ENCODE peak calls at places on chromosomes 4 and X, in nine cellular contexts. One of them, this sample, is unnamed.

GRCh38 chrX:46840946-46841740 is 4.3 kb downstream of the RP2 start:
- DNase-seq in A549: no peak
- DNase-seq in PC-3: no peak
- DNase-seq in cardiac fibroblast: no peak
- DNase-seq in tibial nerve: no peak
- DNase-seq in choroid plexus epithelial cell: no peak
- DNase-seq in HL-60: no peak
- DNase-seq in bronchial epithelial cell: peak
- DNase-seq in brain microvascular endothelial cell: peak
- DNase-seq in this sample: peak

GRCh38 chr4:182496392-182496791 is 253.2 kb downstream of the TENM3 start:
- DNase-seq in A549: no peak
- DNase-seq in PC-3: no peak
- DNase-seq in cardiac fibroblast: no peak
- DNase-seq in tibial nerve: no peak
- DNase-seq in choroid plexus epithelial cell: no peak
- DNase-seq in HL-60: no peak
- DNase-seq in bronchial epithelial cell: no peak
- DNase-seq in brain microvascular endothelial cell: no peak
- DNase-seq in this sample: no peak

GRCh38 chr4:24527371-24527770 is 57.0 kb downstream of the DHX15 start:
- DNase-seq in A549: no peak
- DNase-seq in PC-3: no peak
- DNase-seq in cardiac fibroblast: no peak
- DNase-seq in tibial nerve: no peak
- DNase-seq in choroid plexus epithelial cell: peak
- DNase-seq in HL-60: no peak
- DNase-seq in bronchial epithelial cell: no peak
- DNase-seq in brain microvascular endothelial cell: no peak
- DNase-seq in this sample: no peak

GRCh38 chr4:157521916-157522315 is 301.4 kb downstream of the GRIA2 start:
- DNase-seq in A549: no peak
- DNase-seq in PC-3: no peak
- DNase-seq in cardiac fibroblast: peak
- DNase-seq in tibial nerve: no peak
- DNase-seq in choroid plexus epithelial cell: peak
- DNase-seq in HL-60: no peak
- DNase-seq in bronchial epithelial cell: peak
- DNase-seq in brain microvascular endothelial cell: peak
- DNase-seq in this sample: peak

GRCh38 chr4:5891563-5892320 is 1.1 kb downstream of the CRMP1 start:
- DNase-seq in A549: no peak
- DNase-seq in PC-3: no peak
- DNase-seq in cardiac fibroblast: no peak
- DNase-seq in tibial nerve: no peak
- DNase-seq in choroid plexus epithelial cell: no peak
- DNase-seq in HL-60: no peak
- DNase-seq in bronchial epithelial cell: no peak
- DNase-seq in brain microvascular endothelial cell: no peak
- DNase-seq in this sample: no peak

GRCh38 chrX:43860646-43861370 is 21.4 kb downstream of the MAOB start:
- DNase-seq in A549: peak
- DNase-seq in PC-3: peak
- DNase-seq in cardiac fibroblast: peak
- DNase-seq in tibial nerve: no peak
- DNase-seq in choroid plexus epithelial cell: peak
- DNase-seq in HL-60: no peak
- DNase-seq in bronchial epithelial cell: peak
- DNase-seq in brain microvascular endothelial cell: peak
- DNase-seq in this sample: peak

GRCh38 chrX:10636337-10636736 is 16.0 kb upstream of the MID1 start:
- DNase-seq in A549: peak
- DNase-seq in PC-3: peak
- DNase-seq in cardiac fibroblast: peak
- DNase-seq in tibial nerve: no peak
- DNase-seq in choroid plexus epithelial cell: peak
- DNase-seq in HL-60: no peak
- DNase-seq in bronchial epithelial cell: no peak
- DNase-seq in brain microvascular endothelial cell: peak
- DNase-seq in this sample: peak

GRCh38 chrX:56232221-56233082 is at the start of gene KLF8:
- DNase-seq in A549: no peak
- DNase-seq in PC-3: no peak
- DNase-seq in cardiac fibroblast: peak
- DNase-seq in tibial nerve: peak
- DNase-seq in choroid plexus epithelial cell: no peak
- DNase-seq in HL-60: peak
- DNase-seq in bronchial epithelial cell: peak
- DNase-seq in brain microvascular endothelial cell: no peak
- DNase-seq in this sample: peak

GRCh38 chr4:65461781-65462180 is 208.5 kb downstream of the EPHA5 start:
- DNase-seq in A549: no peak
- DNase-seq in PC-3: peak
- DNase-seq in cardiac fibroblast: no peak
- DNase-seq in tibial nerve: no peak
- DNase-seq in choroid plexus epithelial cell: no peak
- DNase-seq in HL-60: no peak
- DNase-seq in bronchial epithelial cell: no peak
- DNase-seq in brain microvascular endothelial cell: no peak
- DNase-seq in this sample: no peak

GRCh38 chrX:55754861-55755294 is 37.3 kb downstream of the RRAGB start:
- DNase-seq in A549: no peak
- DNase-seq in PC-3: no peak
- DNase-seq in cardiac fibroblast: no peak
- DNase-seq in tibial nerve: no peak
- DNase-seq in choroid plexus epithelial cell: no peak
- DNase-seq in HL-60: no peak
- DNase-seq in bronchial epithelial cell: no peak
- DNase-seq in brain microvascular endothelial cell: no peak
- DNase-seq in this sample: peak

GRCh38 chrX:71178908-71179307 is 34.3 kb downstream of the NLGN3 start:
- DNase-seq in A549: peak
- DNase-seq in PC-3: peak
- DNase-seq in cardiac fibroblast: peak
- DNase-seq in tibial nerve: peak
- DNase-seq in choroid plexus epithelial cell: peak
- DNase-seq in HL-60: peak
- DNase-seq in bronchial epithelial cell: peak
- DNase-seq in brain microvascular endothelial cell: peak
- DNase-seq in this sample: peak

GRCh38 chrX:15142084-15142715 is 127.7 kb downstream of the ASB9 start:
- DNase-seq in A549: no peak
- DNase-seq in PC-3: no peak
- DNase-seq in cardiac fibroblast: no peak
- DNase-seq in tibial nerve: no peak
- DNase-seq in choroid plexus epithelial cell: no peak
- DNase-seq in HL-60: no peak
- DNase-seq in bronchial epithelial cell: peak
- DNase-seq in brain microvascular endothelial cell: no peak
- DNase-seq in this sample: peak

GRCh38 chrX:15206306-15206705 is 63.6 kb downstream of the ASB9 start:
- DNase-seq in A549: no peak
- DNase-seq in PC-3: no peak
- DNase-seq in cardiac fibroblast: no peak
- DNase-seq in tibial nerve: no peak
- DNase-seq in choroid plexus epithelial cell: no peak
- DNase-seq in HL-60: no peak
- DNase-seq in bronchial epithelial cell: no peak
- DNase-seq in brain microvascular endothelial cell: no peak
- DNase-seq in this sample: no peak

DNA sequence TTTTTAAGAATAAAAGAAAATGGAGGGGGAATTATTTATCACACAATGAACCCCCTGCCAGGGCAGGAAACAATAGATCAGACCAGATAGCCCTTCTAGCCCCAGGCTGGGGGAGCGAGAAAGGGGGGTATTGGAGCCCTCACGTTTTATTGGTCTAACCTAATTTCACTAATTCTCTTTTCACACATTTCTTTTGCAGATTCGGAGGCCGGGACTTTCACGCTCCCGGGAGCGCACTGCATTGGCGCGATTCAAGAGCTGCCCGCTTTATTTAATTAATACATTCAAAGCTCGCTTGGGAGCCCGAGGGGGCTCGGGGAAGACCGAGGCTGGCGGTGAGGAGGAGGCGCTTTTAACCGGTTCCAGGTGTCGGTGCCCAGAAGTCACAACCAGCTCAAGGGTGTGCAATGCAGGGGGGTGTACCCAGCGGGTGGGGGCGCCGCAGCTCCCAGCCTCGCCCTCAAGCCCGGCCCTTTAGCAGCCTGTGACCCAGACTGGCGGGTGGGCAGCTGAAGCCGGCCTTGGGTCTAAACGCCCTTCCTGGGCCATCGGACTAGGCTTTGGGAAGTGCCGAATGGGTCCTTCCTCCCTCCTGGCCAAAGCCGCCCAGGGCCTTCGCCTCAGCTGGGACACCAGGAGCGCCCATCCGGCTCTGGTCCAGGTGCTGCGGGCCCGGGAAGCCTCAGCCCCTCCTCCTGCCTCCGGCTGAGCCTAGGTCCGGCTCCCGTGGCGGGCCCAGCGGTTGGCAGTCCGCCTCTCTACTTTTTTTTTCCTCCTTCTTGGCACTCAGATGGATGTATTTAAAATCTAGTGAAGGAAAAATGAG is 5.3 kb downstream of the NEUROG2 start:
- DNase-seq in A549: no peak
- DNase-seq in PC-3: no peak
- DNase-seq in cardiac fibroblast: no peak
- DNase-seq in tibial nerve: no peak
- DNase-seq in choroid plexus epithelial cell: no peak
- DNase-seq in HL-60: no peak
- DNase-seq in bronchial epithelial cell: no peak
- DNase-seq in brain microvascular endothelial cell: no peak
- DNase-seq in this sample: no peak
- H3K4me3 ChIP-seq in A549: no peak
- H3K4me3 ChIP-seq in PC-3: no peak
- H3K4me3 ChIP-seq in cardiac fibroblast: no peak
- H3K4me3 ChIP-seq in tibial nerve: peak
- H3K4me3 ChIP-seq in choroid plexus epithelial cell: no peak
- H3K4me3 ChIP-seq in HL-60: no peak
- H3K4me3 ChIP-seq in bronchial epithelial cell: no peak
- H3K4me3 ChIP-seq in brain microvascular endothelial cell: peak
- H3K4me3 ChIP-seq in this sample: no peak

GRCh38 chrX:374566-374965 is 12.1 kb downstream of the PPP2R3B start:
- DNase-seq in A549: no peak
- DNase-seq in PC-3: no peak
- DNase-seq in cardiac fibroblast: peak
- DNase-seq in tibial nerve: no peak
- DNase-seq in choroid plexus epithelial cell: no peak
- DNase-seq in HL-60: no peak
- DNase-seq in bronchial epithelial cell: no peak
- DNase-seq in brain microvascular endothelial cell: no peak
- DNase-seq in this sample: no peak

GRCh38 chrX:371907-372306 is 14.8 kb downstream of the PPP2R3B start:
- DNase-seq in A549: no peak
- DNase-seq in PC-3: no peak
- DNase-seq in cardiac fibroblast: no peak
- DNase-seq in tibial nerve: no peak
- DNase-seq in choroid plexus epithelial cell: no peak
- DNase-seq in HL-60: no peak
- DNase-seq in bronchial epithelial cell: no peak
- DNase-seq in brain microvascular endothelial cell: no peak
- DNase-seq in this sample: no peak

GRCh38 chrX:373641-374471 is 12.9 kb downstream of the PPP2R3B start:
- DNase-seq in A549: peak
- DNase-seq in PC-3: no peak
- DNase-seq in cardiac fibroblast: peak
- DNase-seq in tibial nerve: no peak
- DNase-seq in choroid plexus epithelial cell: peak
- DNase-seq in HL-60: no peak
- DNase-seq in bronchial epithelial cell: peak
- DNase-seq in brain microvascular endothelial cell: no peak
- DNase-seq in this sample: peak

GRCh38 chrX:370963-371745 is 15.6 kb downstream of the PPP2R3B start:
- DNase-seq in A549: no peak
- DNase-seq in PC-3: no peak
- DNase-seq in cardiac fibroblast: no peak
- DNase-seq in tibial nerve: no peak
- DNase-seq in choroid plexus epithelial cell: no peak
- DNase-seq in HL-60: no peak
- DNase-seq in bronchial epithelial cell: no peak
- DNase-seq in brain microvascular endothelial cell: no peak
- DNase-seq in this sample: no peak

DNA sequence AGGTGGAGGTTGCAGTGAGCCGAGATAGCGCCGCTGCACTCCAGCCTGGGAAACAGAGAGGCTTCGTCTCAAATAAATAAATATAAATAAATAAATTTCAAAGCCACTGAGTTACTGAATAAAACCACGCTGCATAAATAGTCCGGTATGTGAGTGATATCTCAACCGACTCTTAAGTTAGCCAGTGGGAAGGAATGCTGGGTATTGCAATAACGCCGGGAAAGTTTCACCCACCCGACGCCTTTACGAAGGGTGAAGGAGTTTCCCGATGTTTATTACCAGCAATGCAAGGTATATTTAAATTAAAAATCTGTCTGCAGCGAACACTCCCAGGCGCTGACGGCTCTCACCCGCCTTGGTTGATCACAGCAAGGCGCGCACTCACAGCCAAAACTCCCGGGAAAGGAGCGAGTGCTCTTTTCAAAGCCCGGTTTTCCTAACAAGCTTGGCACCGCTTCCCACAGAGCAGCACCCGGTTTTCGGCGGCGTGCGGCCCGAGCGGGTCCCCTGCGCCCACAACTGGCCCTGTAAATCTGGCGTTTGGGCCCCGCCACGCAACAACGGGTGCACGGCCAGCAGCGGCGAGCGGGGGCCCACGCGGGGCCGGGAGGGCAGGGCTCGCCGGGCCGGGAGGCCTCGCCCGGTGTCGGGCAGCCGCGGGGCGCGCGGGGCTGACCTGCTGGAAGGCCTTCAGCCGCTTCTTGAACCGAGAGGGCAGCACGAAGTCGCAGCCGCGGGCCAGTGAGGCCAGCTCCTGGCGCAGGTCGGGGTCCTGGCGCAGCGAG is 13.7 kb downstream of the PPP2R3B start:
- DNase-seq in A549: no peak
- DNase-seq in PC-3: no peak
- DNase-seq in cardiac fibroblast: no peak
- DNase-seq in tibial nerve: no peak
- DNase-seq in choroid plexus epithelial cell: peak
- DNase-seq in HL-60: no peak
- DNase-seq in bronchial epithelial cell: no peak
- DNase-seq in brain microvascular endothelial cell: no peak
- DNase-seq in this sample: no peak
- TF ChIP-seq CTCF in A549: no peak
- TF ChIP-seq CTCF in PC-3: no peak
- TF ChIP-seq CTCF in cardiac fibroblast: no peak
- TF ChIP-seq CTCF in tibial nerve: no peak
- TF ChIP-seq CTCF in choroid plexus epithelial cell: no peak
- TF ChIP-seq CTCF in HL-60: no peak
- TF ChIP-seq CTCF in bronchial epithelial cell: no peak
- TF ChIP-seq CTCF in brain microvascular endothelial cell: no peak
- TF ChIP-seq CTCF in this sample: no peak

GRCh38 chr4:113433536-113434246 is 327.8 kb downstream of the CAMK2D start:
- DNase-seq in A549: no peak
- DNase-seq in PC-3: no peak
- DNase-seq in cardiac fibroblast: peak
- DNase-seq in tibial nerve: no peak
- DNase-seq in choroid plexus epithelial cell: peak
- DNase-seq in HL-60: no peak
- DNase-seq in bronchial epithelial cell: no peak
- DNase-seq in brain microvascular endothelial cell: no peak
- DNase-seq in this sample: no peak
- H3K4me3 ChIP-seq in A549: no peak
- H3K4me3 ChIP-seq in PC-3: no peak
- H3K4me3 ChIP-seq in cardiac fibroblast: no peak
- H3K4me3 ChIP-seq in tibial nerve: no peak
- H3K4me3 ChIP-seq in choroid plexus epithelial cell: no peak
- H3K4me3 ChIP-seq in HL-60: no peak
- H3K4me3 ChIP-seq in bronchial epithelial cell: no peak
- H3K4me3 ChIP-seq in brain microvascular endothelial cell: no peak
- H3K4me3 ChIP-seq in this sample: no peak

GRCh38 chrX:105051364-105051763 is 169.1 kb downstream of the TEX13A start:
- DNase-seq in A549: no peak
- DNase-seq in PC-3: no peak
- DNase-seq in cardiac fibroblast: no peak
- DNase-seq in tibial nerve: no peak
- DNase-seq in choroid plexus epithelial cell: no peak
- DNase-seq in HL-60: no peak
- DNase-seq in bronchial epithelial cell: no peak
- DNase-seq in brain microvascular endothelial cell: no peak
- DNase-seq in this sample: no peak
- TF ChIP-seq CTCF in A549: no peak
- TF ChIP-seq CTCF in PC-3: no peak
- TF ChIP-seq CTCF in cardiac fibroblast: no peak
- TF ChIP-seq CTCF in tibial nerve: no peak
- TF ChIP-seq CTCF in choroid plexus epithelial cell: no peak
- TF ChIP-seq CTCF in HL-60: no peak
- TF ChIP-seq CTCF in bronchial epithelial cell: no peak
- TF ChIP-seq CTCF in brain microvascular endothelial cell: no peak
- TF ChIP-seq CTCF in this sample: no peak